ENCODE peak calls at places on chromosome 6, in nine cellular contexts. P is HepG2; H is foreskin keratinocyte; A is GM23338; K is H1; X is adrenal gland; M is heart left ventricle; Z is CD4-positive, alpha-beta T cell; R is endothelial cell of umbilical vein. G is an unnamed sample. For H3K27me3, the result is how much of the 10 kb centered on the place peaks cover.

GRCh38 chr6:158631678-158632537 is 12.6 kb downstream of the DYNLT1 start:
- DNase-seq in P (no peak), H (peak), A (no peak), K (no peak), X (peak), M (peak), Z (no peak), R (peak), G (no peak)

GRCh38 chr6:115539531-115539930 is 521.2 kb downstream of the FRK start:
- DNase-seq in P (no peak), H (no peak), A (no peak), K (no peak), X (no peak), M (no peak), Z (no peak), R (no peak), G (no peak)

GRCh38 chr6:81834141-81834621 is 81.7 kb upstream of the TENT5A start:
- DNase-seq in P (no peak), H (peak), A (no peak), K (no peak), X (peak), M (peak), Z (no peak), R (no peak), G (no peak)

GRCh38 chr6:37507690-37508421 is 8.2 kb upstream of the CCDC167 start:
- DNase-seq in P (no peak), H (no peak), A (no peak), K (no peak), X (no peak), M (no peak), Z (no peak), R (no peak), G (no peak)

GRCh38 chr6:35634316-35634715 is 54.4 kb downstream of the FKBP5 start:
- DNase-seq in P (no peak), H (no peak), A (no peak), K (no peak), X (no peak), M (peak), Z (no peak), R (peak), G (no peak)

GRCh38 chr6:21003780-21004541 is 469.7 kb downstream of the CDKAL1 start:
- DNase-seq in P (peak), H (peak), A (peak), K (no peak), X (no peak), M (no peak), Z (no peak), R (peak), G (peak)

GRCh38 chr6:26232950-26233607 is 131.9 kb upstream of the BTN3A2 start:
- DNase-seq in P (no peak), H (peak), A (peak), K (no peak), X (no peak), M (no peak), Z (peak), R (peak), G (peak)

GRCh38 chr6:82461536-82461935 is 97.9 kb downstream of the TPBG start:
- DNase-seq in P (no peak), H (no peak), A (no peak), K (no peak), X (no peak), M (no peak), Z (no peak), R (no peak), G (no peak)

GRCh38 chr6:158730175-158730907 is 80.5 kb downstream of the SYTL3 start:
- DNase-seq in P (no peak), H (no peak), A (peak), K (no peak), X (no peak), M (no peak), Z (no peak), R (no peak), G (no peak)

GRCh38 chr6:116447052-116447451 is 14.1 kb upstream of the CALHM6 start:
- DNase-seq in P (no peak), H (no peak), A (no peak), K (no peak), X (no peak), M (no peak), Z (no peak), R (peak), G (no peak)

GRCh38 chr6:11812439-11812838 is 33.8 kb upstream of the ADTRP start:
- DNase-seq in P (no peak), H (no peak), A (no peak), K (no peak), X (no peak), M (no peak), Z (no peak), R (no peak), G (no peak)

GRCh38 chr6:4786936-4787504 is 10.8 kb downstream of the CDYL start:
- DNase-seq in P (no peak), H (no peak), A (peak), K (no peak), X (no peak), M (no peak), Z (no peak), R (no peak), G (no peak)

GRCh38 chr6:14278436-14278835 is 160.9 kb downstream of the CD83 start:
- DNase-seq in P (no peak), H (no peak), A (no peak), K (no peak), X (no peak), M (no peak), Z (no peak), R (no peak), G (no peak)

GRCh38 chr6:18530201-18530600 is 143.1 kb downstream of the RNF144B start:
- DNase-seq in P (no peak), H (no peak), A (no peak), K (no peak), X (no peak), M (no peak), Z (no peak), R (no peak), G (no peak)

DNA sequence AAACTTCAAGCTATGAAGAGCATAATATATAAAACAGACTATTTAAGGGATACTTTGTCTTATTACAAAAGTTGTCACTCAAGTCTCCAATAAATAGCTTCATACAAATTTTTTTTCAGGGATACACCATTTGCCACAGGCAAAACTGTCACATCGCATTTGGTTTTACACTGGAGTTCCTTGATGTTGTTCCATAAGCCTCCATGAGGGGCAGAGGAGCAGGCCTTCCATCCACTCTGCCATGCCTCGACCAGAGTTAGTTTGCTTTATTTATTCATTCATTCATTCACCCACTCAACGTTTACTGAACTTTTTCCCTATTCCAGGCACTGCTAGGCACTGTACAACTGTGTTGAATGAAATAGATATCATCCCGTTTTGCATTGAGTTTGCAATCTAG is 246.6 kb downstream of the PHF3 start:
- DNase-seq in P (peak), H (no peak), A (peak), K (no peak), X (no peak), M (no peak), Z (no peak), R (no peak), G (no peak)
- TF ChIP-seq CTCF in P (no peak), H (peak), A (no peak), K (peak), X (no peak), M (no peak), Z (no peak), R (peak), G (no peak)

DNA sequence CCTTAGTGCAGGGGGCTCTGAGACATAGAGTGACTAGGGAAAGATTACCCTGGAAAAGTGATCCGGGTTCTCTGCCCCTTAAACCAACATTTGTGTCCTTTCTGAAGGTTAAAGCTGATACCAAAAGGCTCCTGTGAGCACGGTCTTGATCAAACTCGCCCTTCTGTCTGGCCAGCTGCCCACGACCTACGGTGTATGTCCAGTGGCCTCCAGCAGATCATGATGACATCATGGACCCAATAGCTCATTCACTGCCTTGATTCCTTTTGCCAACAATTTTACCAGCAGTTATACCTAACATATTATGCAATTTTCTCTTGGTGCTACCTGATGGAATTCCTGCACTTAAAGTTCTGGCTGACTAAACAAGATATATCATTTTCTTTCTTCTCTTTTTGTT is 6.8 kb downstream of the ULBP2 start:
- DNase-seq in P (no peak), H (no peak), A (no peak), K (no peak), X (no peak), M (no peak), Z (no peak), R (no peak), G (no peak)
- H3K27me3 ChIP-seq in P (under half), H (under half), A (half or more), K (under half), X (under half), M (under half), Z (half or more), R (under half), G (under half)

GRCh38 chr6:28809947-28810654 is 113.7 kb downstream of the TRIM27 start:
- DNase-seq in P (no peak), H (no peak), A (peak), K (no peak), X (no peak), M (no peak), Z (no peak), R (no peak), G (no peak)
- TF ChIP-seq CTCF in P (peak), H (peak), A (peak), K (peak), X (no peak), M (no peak), Z (no peak), R (no peak), G (no peak)

DNA sequence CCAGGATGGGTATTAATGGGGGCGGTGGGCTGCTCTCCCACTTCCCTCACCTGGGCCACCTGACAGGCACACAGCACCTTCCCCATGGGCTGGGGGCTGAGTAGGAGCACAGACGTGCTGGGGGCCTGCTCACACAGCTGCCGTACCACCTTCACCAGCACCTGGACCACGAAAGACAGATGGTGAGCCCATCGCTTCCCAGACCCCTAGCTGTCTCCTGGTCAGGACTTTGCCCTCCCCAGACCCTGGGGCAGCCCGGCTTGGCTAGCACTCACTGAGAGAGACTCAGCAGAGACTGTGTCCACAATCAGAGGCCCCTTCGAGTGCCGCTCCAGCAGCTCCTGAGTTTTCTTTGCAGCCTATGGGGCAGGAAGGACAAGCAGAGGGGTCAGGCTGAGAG is 12.0 kb downstream of the AARS2 start:
- DNase-seq in P (no peak), H (no peak), A (no peak), K (no peak), X (no peak), M (no peak), Z (no peak), R (no peak), G (no peak)
- H3K27me3 ChIP-seq in P (under half), H (under half), A (under half), K (under half), X (under half), M (under half), Z (under half), R (under half), G (under half)

GRCh38 chr6:113481441-113481840 is 375.7 kb upstream of the MARCKS start:
- DNase-seq in P (no peak), H (peak), A (no peak), K (no peak), X (no peak), M (no peak), Z (no peak), R (no peak), G (no peak)
- TF ChIP-seq CTCF in P (no peak), H (no peak), A (no peak), K (no peak), X (no peak), M (no peak), Z (no peak), R (no peak), G (no peak)

GRCh38 chr6:40584741-40585140 is 2.4 kb downstream of the LRFN2 start:
- DNase-seq in P (no peak), H (no peak), A (no peak), K (no peak), X (no peak), M (no peak), Z (no peak), R (no peak), G (no peak)
- H3K27me3 ChIP-seq in P (under half), H (half or more), A (under half), K (under half), X (under half), M (under half), Z (under half), R (under half), G (under half)

GRCh38 chr6:125780540-125781306 is 10.0 kb upstream of the NCOA7 start:
- DNase-seq in P (peak), H (peak), A (peak), K (no peak), X (peak), M (peak), Z (peak), R (peak), G (peak)
- TF ChIP-seq CTCF in P (no peak), H (no peak), A (no peak), K (no peak), X (no peak), M (no peak), Z (no peak), R (no peak), G (no peak)

GRCh38 chr6:34143884-34144580 is 1.9 kb downstream of the GRM4 start:
- DNase-seq in P (peak), H (no peak), A (peak), K (no peak), X (no peak), M (no peak), Z (peak), R (peak), G (no peak)
- H3K27me3 ChIP-seq in P (under half), H (half or more), A (under half), K (under half), X (half or more), M (under half), Z (half or more), R (half or more), G (under half)

GRCh38 chr6:45441811-45442453 is 64.2 kb upstream of the SUPT3H start:
- DNase-seq in P (no peak), H (no peak), A (no peak), K (no peak), X (no peak), M (no peak), Z (no peak), R (no peak), G (no peak)
- TF ChIP-seq CTCF in P (no peak), H (no peak), A (no peak), K (no peak), X (no peak), M (no peak), Z (no peak), R (no peak), G (no peak)

GRCh38 chr6:68639211-68639610 is 4.1 kb downstream of the ADGRB3 start:
- DNase-seq in P (no peak), H (no peak), A (peak), K (no peak), X (no peak), M (no peak), Z (no peak), R (no peak), G (no peak)

GRCh38 chr6:68637782-68638181 is 2.7 kb downstream of the ADGRB3 start:
- DNase-seq in P (no peak), H (no peak), A (no peak), K (no peak), X (no peak), M (no peak), Z (no peak), R (no peak), G (no peak)

GRCh38 chr6:68636710-68637470 is 1.8 kb downstream of the ADGRB3 start:
- DNase-seq in P (no peak), H (no peak), A (no peak), K (no peak), X (no peak), M (no peak), Z (no peak), R (no peak), G (no peak)

GRCh38 chr6:68639826-68640505 is 4.9 kb downstream of the ADGRB3 start:
- DNase-seq in P (no peak), H (no peak), A (peak), K (no peak), X (no peak), M (no peak), Z (no peak), R (no peak), G (no peak)

GRCh38 chr6:68638225-68638900 is 3.3 kb downstream of the ADGRB3 start:
- DNase-seq in P (peak), H (no peak), A (peak), K (no peak), X (no peak), M (no peak), Z (no peak), R (peak), G (no peak)
- H3K27me3 ChIP-seq in P (under half), H (under half), A (half or more), K (under half), X (under half), M (under half), Z (under half), R (under half), G (under half)

G was measured in GM06990.